ENCODE peak calls at places on chromosome 12, in four cellular contexts. P is K562, T is HepG2, Y is GM12878. M is an unnamed sample.

GRCh38 chr12:39375206-39375808 is 67.6 kb downstream of the KIF21A start:
- DNase-seq in P (no peak), Y (no peak), T (peak), M (no peak)

GRCh38 chr12:94172973-94173372 is 24.6 kb downstream of the PLXNC1 start:
- DNase-seq in T (peak), Y (no peak), P (no peak), M (peak)

GRCh38 chr12:62537544-62537943 is 70.9 kb downstream of the MON2 start:
- DNase-seq in P (no peak), Y (no peak), T (no peak), M (peak)

GRCh38 chr12:47396902-47397663 is 308.7 kb downstream of the RPAP3 start:
- DNase-seq in P (no peak), Y (no peak), T (no peak), M (no peak)

GRCh38 chr12:67599691-67600090 is 48.9 kb upstream of the DYRK2 start:
- DNase-seq in Y (no peak), T (no peak), P (no peak), M (no peak)

GRCh38 chr12:63846249-63846967 is 1.9 kb downstream of the SRGAP1 start:
- DNase-seq in T (no peak), Y (no peak), P (no peak), M (no peak)

GRCh38 chr12:15899282-15899870 is 11.8 kb upstream of the DERA start:
- DNase-seq in T (peak), P (peak), Y (no peak), M (no peak)

GRCh38 chr12:11204173-11204572 is 17.4 kb upstream of the TAS2R42 start:
- DNase-seq in P (no peak), T (no peak), Y (no peak), M (no peak)

GRCh38 chr12:22900401-22900800 is 275.4 kb downstream of the ETNK1 start:
- DNase-seq in Y (no peak), P (no peak), T (no peak), M (no peak)

GRCh38 chr12:59595097-59595496 is 732 bp upstream of the SLC16A7 start:
- DNase-seq in P (no peak), T (no peak), Y (no peak), M (no peak)

GRCh38 chr12:81888341-81888740 is 129.2 kb upstream of the PPFIA2 start:
- DNase-seq in Y (no peak), P (no peak), T (no peak), M (no peak)

GRCh38 chr12:52836042-52836466 is 1.9 kb upstream of the KRT79 start:
- DNase-seq in P (peak), T (no peak), Y (no peak), M (no peak)

GRCh38 chr12:46082473-46082872 is 92.1 kb upstream of the SCAF11 start:
- DNase-seq in T (no peak), Y (no peak), P (no peak), M (no peak)

GRCh38 chr12:56153291-56154065 is 1.1 kb downstream of the MYL6B start:
- DNase-seq in P (no peak), T (no peak), Y (no peak), M (no peak)

GRCh38 chr12:56152756-56153137 is 360 bp downstream of the MYL6B start:
- DNase-seq in Y (no peak), P (no peak), T (no peak), M (no peak)

GRCh38 chr12:56152132-56152755 is at the start of gene MYL6B:
- DNase-seq in Y (peak), T (peak), P (peak), M (peak)

GRCh38 chr12:56150563-56150962 is 1.8 kb upstream of the MYL6B start:
- DNase-seq in P (no peak), T (no peak), Y (no peak), M (no peak)

GRCh38 chr12:56151672-56152131 is 685 bp upstream of the MYL6B start:
- DNase-seq in P (peak), Y (no peak), T (peak), M (peak)
- TF ChIP-seq CHD4 in P (no peak), Y (no peak), T (peak), M (no peak)

GRCh38 chr12:1634149-1634548 is 5.1 kb downstream of the WNT5B start:
- DNase-seq in Y (no peak), P (no peak), T (no peak), M (no peak)
- TF ChIP-seq REST in Y (no peak), P (no peak), T (no peak), M (no peak)

GRCh38 chr12:69904761-69905160 is 79.7 kb downstream of the MYRFL start:
- DNase-seq in Y (no peak), P (no peak), T (no peak), M (no peak)

GRCh38 chr12:69908208-69908607 is 83.2 kb downstream of the MYRFL start:
- DNase-seq in T (no peak), Y (no peak), P (no peak), M (no peak)

GRCh38 chr12:69905801-69906200 is 80.8 kb downstream of the MYRFL start:
- DNase-seq in P (no peak), T (no peak), Y (no peak), M (no peak)

GRCh38 chr12:69903548-69903947 is 78.5 kb downstream of the MYRFL start:
- DNase-seq in P (no peak), Y (no peak), T (no peak), M (no peak)

GRCh38 chr12:69906411-69907216 is 81.6 kb downstream of the MYRFL start:
- DNase-seq in Y (peak), P (no peak), T (no peak), M (no peak)
- TF ChIP-seq CHD4 in Y (no peak), P (no peak), T (no peak), M (no peak)

GRCh38 chr12:6058481-6059161 is 65.8 kb downstream of the VWF start:
- DNase-seq in T (peak), P (no peak), Y (no peak), M (no peak)
- TF ChIP-seq REST in T (no peak), P (no peak), Y (no peak), M (no peak)

GRCh38 chr12:49777341-49777740 is 36.0 kb downstream of the TMBIM6 start:
- DNase-seq in P (no peak), T (no peak), Y (no peak), M (no peak)

GRCh38 chr12:49777800-49778748 is 36.7 kb downstream of the TMBIM6 start:
- DNase-seq in Y (no peak), T (peak), P (peak), M (peak)

GRCh38 chr12:49776858-49777257 is 35.5 kb downstream of the TMBIM6 start:
- DNase-seq in Y (no peak), P (no peak), T (no peak), M (no peak)

GRCh38 chr12:49776413-49776812 is 35.1 kb downstream of the TMBIM6 start:
- DNase-seq in T (peak), Y (no peak), P (peak), M (peak)
- TF ChIP-seq CHD4 in T (no peak), Y (no peak), P (no peak), M (no peak)

GRCh38 chr12:122021193-122021821 is 377 bp upstream of the BCL7A start:
- DNase-seq in Y (no peak), P (no peak), T (no peak), M (no peak)

GRCh38 chr12:122022393-122023338 is 982 bp downstream of the BCL7A start:
- DNase-seq in Y (no peak), P (peak), T (no peak), M (peak)

GRCh38 chr12:122023339-122024131 is 1.9 kb downstream of the BCL7A start:
- DNase-seq in P (peak), Y (no peak), T (peak), M (peak)

GRCh38 chr12:122020795-122021192 is 890 bp upstream of the BCL7A start:
- DNase-seq in T (no peak), P (no peak), Y (no peak), M (no peak)

GRCh38 chr12:122021822-122022392 is at the start of gene BCL7A:
- DNase-seq in T (peak), P (peak), Y (no peak), M (peak)
- TF ChIP-seq REST in T (no peak), P (no peak), Y (no peak), M (no peak)

GRCh38 chr12:57454566-57455373 is at the start of gene INHBE:
- DNase-seq in Y (no peak), P (peak), T (peak), M (no peak)
- TF ChIP-seq CHD4 in Y (no peak), P (no peak), T (peak), M (no peak)

GRCh38 chr12:13390381-13390856 is 193.9 kb downstream of the EMP1 start:
- DNase-seq in P (no peak), T (no peak), Y (no peak), M (peak)
- TF ChIP-seq REST in P (no peak), T (no peak), Y (no peak), M (no peak)

DNA sequence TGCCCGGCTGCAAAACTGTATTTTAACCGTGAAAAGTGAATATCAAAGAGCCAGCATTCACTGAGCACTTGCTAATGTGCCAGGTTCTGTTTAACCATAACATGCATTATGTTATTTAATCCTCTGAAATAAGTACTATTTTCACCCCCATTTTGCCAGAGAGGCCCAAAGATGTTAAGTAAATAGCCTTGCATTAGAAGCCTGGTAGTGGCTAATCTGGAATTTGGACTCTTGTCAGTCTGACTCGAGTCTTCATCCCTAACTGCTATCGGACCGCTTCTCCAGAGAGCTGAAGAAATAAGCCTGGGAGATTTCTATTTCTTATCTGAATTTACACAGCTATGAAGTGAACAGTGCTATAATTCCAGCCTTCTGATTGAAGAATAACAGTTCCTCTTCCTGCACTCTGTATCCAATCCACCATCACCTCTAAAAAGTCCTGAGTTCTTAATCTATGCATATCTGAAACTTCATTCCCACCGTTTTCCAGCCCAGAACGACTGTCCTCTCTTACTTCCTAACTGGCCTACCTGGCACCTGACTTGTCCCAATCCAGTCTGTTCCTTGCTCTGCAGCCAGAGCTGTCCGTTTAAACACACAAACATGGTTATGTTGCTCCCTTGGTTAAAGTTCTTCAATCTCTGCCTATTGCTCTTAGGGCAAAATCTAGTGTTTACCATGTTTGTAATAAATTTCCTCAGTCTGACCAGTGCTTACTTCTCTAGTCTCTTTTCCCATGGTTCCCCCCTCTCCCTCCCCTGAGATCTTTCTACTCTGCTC is 2.3 kb downstream of the POLR3B start:
- DNase-seq in P (peak), Y (no peak), T (peak), M (no peak)
- TF ChIP-seq CHD4 in P (no peak), Y (no peak), T (no peak), M (no peak)

M was measured in A549.